ENCODE peak calls at places on chromosomes 3 and 15, in ten cellular contexts. H, M, I, X, E, P, N, J, Y and W are unnamed samples.
A peak's percentile ranks its signal among the peaks of the same experiment; 100 is the strongest.

GRCh38 chr15:78640840-78641733 is at the start of gene CHRNB4:
- DNase-seq in P (peak; percentile 49), J (no peak), M (no peak), I (no peak), Y (peak; percentile 82), E (no peak), X (no peak), H (peak; percentile 91), N (peak; percentile 77), W (peak; percentile 70)

GRCh38 chr15:71746719-71747118 is 63.6 kb upstream of the NR2E3 start:
- DNase-seq in X (no peak), P (no peak), E (no peak), J (no peak), Y (no peak), H (no peak), N (no peak), I (no peak), M (no peak), W (peak; percentile 81)

GRCh38 chr3:65200312-65200711 is 512.5 kb upstream of the ADAMTS9 start:
- DNase-seq in Y (no peak), I (no peak), E (no peak), P (no peak), M (no peak), X (no peak), H (no peak), J (no peak), N (no peak), W (no peak)

GRCh38 chr3:177220136-177220974 is 23.1 kb upstream of the TBL1XR1 start:
- DNase-seq in E (no peak), M (no peak), H (no peak), I (no peak), N (no peak), P (no peak), Y (no peak), X (no peak), J (no peak), W (peak; percentile 35)

GRCh38 chr15:43974852-43975251 is 148.1 kb downstream of the WDR76 start:
- DNase-seq in X (no peak), M (no peak), E (no peak), N (no peak), H (peak; percentile 13), Y (no peak), P (peak; percentile 79), I (no peak), J (no peak), W (no peak)

GRCh38 chr3:107394502-107394901 is 17.3 kb downstream of the CCDC54 start:
- DNase-seq in X (no peak), Y (no peak), I (no peak), P (no peak), N (no peak), M (no peak), J (no peak), H (no peak), E (no peak), W (peak; percentile 55)

GRCh38 chr3:41419809-41420208 is 220.5 kb downstream of the CTNNB1 start:
- DNase-seq in M (no peak), N (no peak), Y (no peak), I (no peak), P (no peak), X (no peak), E (no peak), H (no peak), J (no peak), W (no peak)

GRCh38 chr15:84643838-84644237 is 10.2 kb downstream of the WDR73 start:
- DNase-seq in N (no peak), M (no peak), E (no peak), I (no peak), H (no peak), X (no peak), Y (no peak), P (no peak), J (no peak), W (no peak)

GRCh38 chr3:128433630-128434185 is 33.0 kb downstream of the DNAJB8 start:
- DNase-seq in N (no peak), Y (no peak), X (no peak), E (no peak), M (no peak), P (no peak), J (no peak), H (no peak), I (no peak), W (no peak)

GRCh38 chr15:74873756-74874424 is 725 bp upstream of the SCAMP2 start:
- DNase-seq in Y (no peak), X (no peak), P (no peak), I (no peak), N (no peak), H (peak; percentile 36), E (peak; percentile 22), M (no peak), J (no peak), W (no peak)

GRCh38 chr15:62783303-62783957 is 259.1 kb upstream of the TPM1 start:
- DNase-seq in P (peak; percentile 74), N (no peak), H (no peak), J (peak; percentile 75), E (no peak), X (peak; percentile 80), M (no peak), Y (no peak), I (no peak), W (peak; percentile 37)

GRCh38 chr3:193620055-193620454 is 27.0 kb downstream of the OPA1 start:
- DNase-seq in Y (no peak), E (no peak), X (no peak), P (no peak), N (no peak), J (no peak), H (no peak), I (no peak), M (no peak), W (no peak)

GRCh38 chr3:118144919-118145318 is 889.7 kb downstream of the IGSF11 start:
- DNase-seq in N (no peak), E (no peak), Y (no peak), I (no peak), H (peak; percentile 52), M (no peak), X (no peak), P (no peak), J (no peak), W (no peak)

DNA sequence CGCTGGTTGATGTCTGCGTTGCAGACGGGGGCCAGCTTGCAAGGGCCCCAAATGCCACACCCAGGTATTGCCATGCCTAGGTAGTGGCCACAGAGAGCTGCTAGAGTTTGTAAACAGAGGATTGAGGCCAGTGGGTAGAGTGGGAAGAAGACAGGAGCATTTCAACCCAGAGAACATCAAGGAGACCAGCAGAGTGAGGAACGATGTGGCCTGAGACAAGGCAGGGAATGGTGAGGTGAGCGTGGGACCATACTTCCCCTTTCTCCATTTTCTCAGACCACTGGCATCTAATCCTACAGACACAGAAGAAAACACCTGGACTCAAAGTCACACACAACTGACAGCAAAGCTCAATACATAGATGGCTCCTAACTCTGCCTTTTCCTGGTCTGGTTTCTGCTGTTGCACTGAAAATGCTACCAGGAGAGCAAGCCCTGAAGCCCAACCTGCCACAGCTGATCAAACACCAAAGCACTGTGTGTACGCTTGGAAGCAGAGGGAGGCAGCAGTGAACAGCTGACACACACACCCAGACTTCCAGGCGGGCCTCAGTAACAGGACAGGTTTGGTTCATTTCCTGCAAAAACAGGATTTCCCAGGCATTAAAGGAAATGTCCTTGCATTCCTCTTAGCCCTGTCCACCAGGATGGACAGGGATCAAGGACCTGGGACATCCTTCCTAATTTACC is 1.6 kb downstream of the FAM174B start:
- DNase-seq in M (no peak), I (peak; percentile 80), Y (peak; percentile 50), N (no peak), J (no peak), P (no peak), X (no peak), H (peak; percentile 59), E (no peak), W (no peak)
- TF ChIP-seq CTCF in M (no peak), I (no peak), Y (no peak), N (no peak), J (no peak), P (no peak), X (no peak), H (peak; percentile 53), E (no peak), W (no peak)

DNA sequence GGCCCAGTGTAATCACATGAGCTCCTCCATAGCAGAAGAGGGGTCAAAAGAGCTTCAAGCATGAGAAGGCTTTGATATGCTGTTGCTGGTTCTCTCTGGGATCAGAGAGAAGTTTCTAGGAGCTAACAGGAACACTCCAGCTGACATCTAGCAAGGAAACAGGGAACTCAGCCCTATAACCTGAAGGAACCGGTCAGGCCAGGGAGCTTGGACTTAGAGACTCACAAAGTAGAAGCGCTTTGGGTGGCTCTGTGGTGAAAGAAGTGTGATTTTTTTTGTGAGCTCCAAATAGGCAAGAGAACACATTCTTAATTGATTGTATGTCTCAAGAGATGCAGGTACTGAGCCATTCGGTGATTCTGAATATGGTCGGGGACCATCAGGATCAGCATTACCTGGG is 26.2 kb upstream of the EPHB1 start:
- DNase-seq in E (no peak), N (no peak), X (no peak), P (no peak), H (no peak), Y (no peak), J (no peak), I (no peak), M (no peak), W (no peak)
- TF ChIP-seq CTCF in E (no peak), N (no peak), X (no peak), P (no peak), H (no peak), Y (no peak), J (no peak), I (no peak), M (no peak), W (no peak)

GRCh38 chr15:29600262-29600661 is 222.0 kb downstream of the TJP1 start:
- DNase-seq in P (no peak), I (no peak), E (no peak), Y (no peak), M (no peak), J (no peak), X (no peak), H (no peak), N (no peak), W (no peak)

GRCh38 chr15:29593629-29594028 is 228.6 kb downstream of the TJP1 start:
- DNase-seq in M (no peak), I (no peak), H (no peak), X (no peak), P (no peak), E (no peak), N (no peak), Y (no peak), J (no peak), W (no peak)

GRCh38 chr15:29593086-29593485 is 229.2 kb downstream of the TJP1 start:
- DNase-seq in J (no peak), E (no peak), X (no peak), Y (no peak), P (no peak), I (no peak), N (no peak), M (no peak), H (no peak), W (no peak)

GRCh38 chr15:29601811-29602210 is 220.5 kb downstream of the TJP1 start:
- DNase-seq in N (no peak), X (no peak), M (no peak), E (no peak), J (no peak), Y (no peak), P (no peak), I (no peak), H (no peak), W (no peak)

GRCh38 chr15:29596266-29596665 is 226.0 kb downstream of the TJP1 start:
- DNase-seq in I (no peak), E (no peak), M (no peak), N (no peak), P (no peak), H (no peak), J (peak; percentile 79), X (no peak), Y (no peak), W (peak; percentile 38)
- TF ChIP-seq CTCF in I (no peak), E (no peak), M (no peak), N (no peak), P (no peak), H (no peak), J (no peak), X (peak; percentile 38), Y (peak; percentile 43), W (no peak)

GRCh38 chr3:43009547-43009946 is 30.4 kb downstream of the GASK1A start:
- DNase-seq in N (no peak), M (no peak), J (no peak), Y (no peak), I (no peak), H (no peak), X (no peak), P (no peak), E (no peak), W (no peak)
- TF ChIP-seq CTCF in N (no peak), M (no peak), J (no peak), Y (peak; percentile 9), I (no peak), H (peak; percentile 38), X (no peak), P (no peak), E (no peak), W (no peak)